ENCODE peak calls at places on chromosome 4, in nine cellular contexts. A is uterus, P is kidney epithelial cell, N is GM23338, U is endodermal cell, K is transverse colon, L is hepatocyte, J is stomach, C is PC-3. O is an unnamed sample.

GRCh38 chr4:145234086-145234694 is 53.8 kb upstream of the OTUD4 start:
- DNase-seq in A (no peak), P (no peak), N (peak; percentile 85), U (peak; percentile 83), K (peak; percentile 59), L (peak; percentile 82), J (peak; percentile 59), C (peak; percentile 87), O (peak; percentile 67)

GRCh38 chr4:76589402-76589801 is 154.4 kb downstream of the SHROOM3 start:
- DNase-seq in A (no peak), P (no peak), N (peak; percentile 57), U (peak; percentile 65), K (peak; percentile 51), L (peak; percentile 78), J (no peak), C (peak; percentile 26), O (peak; percentile 85)

GRCh38 chr4:148852092-148852699 is 410.0 kb upstream of the NR3C2 start:
- DNase-seq in A (no peak), P (no peak), N (no peak), U (no peak), K (no peak), L (no peak), J (no peak), C (peak; percentile 3), O (no peak)

GRCh38 chr4:6695660-6696581 is 2.2 kb downstream of the S100P start:
- DNase-seq in A (no peak), P (no peak), N (no peak), U (peak; percentile 44), K (peak; percentile 71), L (peak; percentile 76), J (peak; percentile 83), C (peak; percentile 92), O (peak; percentile 92)

GRCh38 chr4:176320340-176320975 is 692 bp downstream of the SPCS3 start:
- DNase-seq in A (peak; percentile 85), P (no peak), N (peak; percentile 69), U (peak; percentile 87), K (peak; percentile 91), L (peak; percentile 92), J (peak; percentile 91), C (peak; percentile 72), O (peak; percentile 74)

GRCh38 chr4:19659131-19659530 is 592.6 kb upstream of the SLIT2 start:
- DNase-seq in A (no peak), P (peak; percentile 1), N (no peak), U (no peak), K (no peak), L (peak; percentile 22), J (no peak), C (no peak), O (no peak)

GRCh38 chr4:89026542-89026941 is 30.4 kb downstream of the FAM13A start:
- DNase-seq in A (no peak), P (no peak), N (no peak), U (no peak), K (no peak), L (no peak), J (no peak), C (no peak), O (no peak)

GRCh38 chr4:101157415-101158135 is 189.8 kb downstream of the PPP3CA start:
- DNase-seq in A (no peak), P (no peak), N (no peak), U (no peak), K (no peak), L (no peak), J (no peak), C (no peak), O (no peak)

GRCh38 chr4:76546282-76547166 is 111.5 kb downstream of the SHROOM3 start:
- DNase-seq in A (peak; percentile 28), P (peak; percentile 90), N (no peak), U (peak; percentile 64), K (peak; percentile 30), L (peak; percentile 37), J (peak; percentile 69), C (peak; percentile 82), O (no peak)

GRCh38 chr4:101355767-101356702 is 8.7 kb upstream of the PPP3CA start:
- DNase-seq in A (no peak), P (no peak), N (no peak), U (no peak), K (no peak), L (peak; percentile 60), J (no peak), C (peak; percentile 83), O (peak; percentile 63)

GRCh38 chr4:25865586-25865985 is 2.8 kb upstream of the SEL1L3 start:
- DNase-seq in A (no peak), P (peak; percentile 80), N (peak; percentile 68), U (peak; percentile 76), K (peak; percentile 85), L (peak; percentile 75), J (peak; percentile 65), C (peak; percentile 77), O (peak; percentile 46)

GRCh38 chr4:26909369-26909768 is 48.7 kb downstream of the STIM2 start:
- DNase-seq in A (no peak), P (no peak), N (no peak), U (no peak), K (no peak), L (no peak), J (no peak), C (no peak), O (no peak)

GRCh38 chr4:145609494-145610427 is 9.4 kb upstream of the MMAA start:
- DNase-seq in A (peak; percentile 46), P (no peak), N (peak; percentile 78), U (peak; percentile 87), K (peak; percentile 69), L (peak; percentile 71), J (peak; percentile 73), C (peak; percentile 90), O (peak; percentile 50)

GRCh38 chr4:87975466-87975865 is at the start of gene SPP1:
- DNase-seq in A (no peak), P (peak; percentile 91), N (peak; percentile 87), U (peak; percentile 90), K (no peak), L (peak; percentile 13), J (no peak), C (no peak), O (peak; percentile 10)

GRCh38 chr4:125741825-125742452 is 427.2 kb downstream of the FAT4 start:
- DNase-seq in A (no peak), P (no peak), N (peak; percentile 51), U (no peak), K (no peak), L (peak; percentile 17), J (no peak), C (peak; percentile 48), O (no peak)

DNA sequence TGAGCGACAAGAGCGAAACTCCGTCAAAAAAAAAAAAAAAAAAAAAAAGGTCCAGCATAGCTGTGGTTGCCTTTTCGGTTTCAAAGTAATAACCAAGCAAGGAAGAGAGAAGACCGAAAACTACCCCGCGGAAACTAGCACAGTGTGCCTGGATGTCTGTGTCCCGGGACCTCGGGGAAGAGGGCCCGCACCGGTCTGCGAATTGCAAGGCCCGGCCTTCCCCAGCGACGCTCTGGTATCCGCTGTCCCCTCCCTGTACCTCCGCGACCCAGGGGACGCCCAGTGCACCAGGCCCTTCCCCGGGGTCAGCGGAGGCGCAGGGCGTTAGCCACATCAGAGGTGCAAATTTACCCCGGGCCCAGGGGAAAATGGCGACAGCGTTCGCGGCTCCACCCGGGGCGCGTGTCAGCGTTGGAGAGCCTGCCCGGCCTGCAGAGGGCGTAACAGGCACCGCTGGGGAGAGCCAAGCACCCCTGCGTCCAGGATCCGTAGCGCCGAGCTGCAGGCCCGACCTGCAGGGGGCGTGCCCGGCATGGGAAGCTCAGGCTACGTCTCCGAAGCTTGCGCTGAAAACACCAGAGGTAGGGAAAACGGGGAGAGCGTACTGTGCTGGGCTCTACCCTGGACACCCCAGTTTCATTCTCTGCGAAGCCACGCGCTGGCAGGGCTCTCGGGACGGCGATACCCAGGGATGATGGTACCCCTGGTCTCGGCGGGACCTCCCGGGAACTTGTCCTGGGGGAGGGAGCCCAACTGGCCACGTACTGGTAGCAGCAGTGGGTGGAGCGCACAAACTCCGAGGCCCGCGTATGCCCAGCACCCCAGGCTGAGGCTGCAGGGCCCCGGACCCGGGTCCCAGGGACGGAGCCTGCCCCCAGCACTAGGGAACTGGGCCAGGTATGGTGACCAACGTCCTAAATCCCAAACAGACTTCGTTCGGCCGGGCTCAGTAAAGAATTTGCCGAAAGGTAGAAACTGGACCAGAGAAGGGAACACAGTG is 16.2 kb downstream of the NKX6-1 start:
- DNase-seq in A (no peak), P (no peak), N (peak; percentile 94), U (peak; percentile 89), K (peak; percentile 64), L (no peak), J (no peak), C (no peak), O (no peak)
- H3K27me3 ChIP-seq in A (peaks cover 5% of the 10 kb centered on the region), P (peaks cover 75% of the 10 kb centered on the region), N (peaks cover 100% of the 10 kb centered on the region), U (peaks cover 81% of the 10 kb centered on the region), K (peaks cover 98% of the 10 kb centered on the region), L (peaks cover 100% of the 10 kb centered on the region), J (peaks cover 71% of the 10 kb centered on the region), C (no peaks in the 10 kb centered on the region), O (no peaks in the 10 kb centered on the region)

DNA sequence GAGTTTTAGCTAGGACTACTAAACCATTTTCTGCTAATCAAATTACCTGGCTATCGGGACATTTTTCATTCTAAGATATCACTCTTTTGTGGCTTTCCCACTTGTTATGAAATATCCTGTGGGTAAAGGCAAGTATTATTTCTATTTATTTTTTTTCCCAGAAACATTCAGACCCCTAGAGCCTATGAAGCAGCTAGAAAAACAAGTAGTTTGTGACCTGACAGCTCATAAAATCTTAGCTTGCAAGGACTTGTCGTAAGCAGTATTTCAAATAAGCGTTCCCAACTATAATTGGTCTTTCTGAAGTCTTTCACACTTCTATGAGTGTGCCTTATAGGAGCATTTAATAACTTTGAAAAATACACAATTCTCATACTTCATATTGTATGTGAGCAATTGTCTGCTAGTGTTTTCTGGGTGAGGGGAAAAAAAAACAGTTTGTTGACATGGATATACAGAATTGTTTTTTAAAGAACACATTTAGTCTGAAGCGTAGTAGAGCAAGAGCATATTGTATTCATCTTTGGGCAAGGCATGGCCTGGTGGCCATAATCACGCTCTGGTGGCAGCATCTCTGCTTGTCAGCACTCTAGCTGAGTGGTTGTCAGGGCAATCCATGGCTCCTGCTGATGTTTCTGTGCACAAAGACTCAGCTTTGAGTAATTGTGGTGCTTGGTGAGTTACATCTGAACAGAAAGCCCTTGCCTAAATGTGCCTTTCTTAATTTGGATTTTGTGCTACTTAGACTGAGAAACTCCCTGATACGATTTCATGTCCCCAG is 2.6 kb downstream of the MCUB start:
- DNase-seq in A (no peak), P (no peak), N (no peak), U (no peak), K (no peak), L (no peak), J (no peak), C (no peak), O (no peak)
- H3K4me3 ChIP-seq in A (no peak overlapping the region), P (no peak overlapping the region), N (no peak overlapping the region), U (no peak overlapping the region), K (no peak overlapping the region), L (no peak overlapping the region), J (no peak overlapping the region), C (no peak overlapping the region), O (no peak overlapping the region)

GRCh38 chr4:81084029-81084428 is 53.5 kb downstream of the BMP3 start:
- DNase-seq in A (no peak), P (no peak), N (no peak), U (no peak), K (no peak), L (peak; percentile 23), J (no peak), C (peak; percentile 65), O (peak; percentile 19)
- TF ChIP-seq CTCF in A (no peak), P (peak; percentile 3), N (no peak), U (no peak), K (peak; percentile 45), L (no peak), J (no peak), C (peak; percentile 67), O (peak; percentile 53)

DNA sequence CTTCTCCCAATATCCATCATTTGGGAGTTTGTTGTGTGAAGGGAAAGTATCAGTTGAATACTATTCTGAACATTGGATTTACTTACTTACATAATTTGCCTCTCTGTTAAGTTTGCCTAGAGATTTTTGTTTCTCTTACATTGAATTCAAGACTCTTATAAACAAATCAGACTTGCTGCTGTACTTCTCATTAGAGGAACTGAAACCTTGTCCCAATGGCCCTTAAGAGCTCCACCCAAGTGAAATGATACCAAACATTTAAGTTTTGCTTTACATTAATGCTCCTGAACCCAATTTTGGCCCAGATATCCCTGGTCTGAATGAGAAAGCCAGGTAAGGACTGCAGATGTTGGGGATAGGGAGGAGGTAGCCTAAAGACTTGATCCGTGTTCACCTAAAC is 32.0 kb downstream of the HAND2 start:
- DNase-seq in A (no peak), P (no peak), N (no peak), U (no peak), K (no peak), L (no peak), J (no peak), C (no peak), O (no peak)
- H3K27me3 ChIP-seq in A (no peaks in the 10 kb centered on the region), P (peaks cover 33% of the 10 kb centered on the region), N (peaks cover 97% of the 10 kb centered on the region), U (peaks cover 76% of the 10 kb centered on the region), K (peaks cover 56% of the 10 kb centered on the region), L (peaks cover 45% of the 10 kb centered on the region), J (peaks cover 49% of the 10 kb centered on the region), C (peaks cover 14% of the 10 kb centered on the region), O (no peaks in the 10 kb centered on the region)